ENCODE peak calls at places on chromosome 1, in ten cellular contexts. B is left colon; E is T47D; F is HEK293T; R is activated CD4-positive, CD25-positive, alpha-beta regulatory T cell; Y is posterior vena cava; T is stimulated activated CD4-positive, alpha-beta T cell treated with anti-CD3 and anti-CD28 coated beads, Interleukin-1b, Interleukin-23, amount 100 ng/mL, for 1 hour; N is glomerular endothelial cell; K is GM23248; W is heart right ventricle. M is an unnamed sample.

GRCh38 chr1:18922319-18922726 is 20.0 kb upstream of the ALDH4A1 start:
- DNase-seq in B (peak; percentile 76), E (peak; percentile 65), F (peak; percentile 67), R (no peak), Y (peak; percentile 93), T (no peak), N (no peak), K (peak; percentile 95), W (peak; percentile 92), M (peak; percentile 33)

GRCh38 chr1:46221749-46222148 is 18.6 kb downstream of the LURAP1 start:
- DNase-seq in B (peak; percentile 27), E (no peak), F (no peak), R (no peak), Y (peak; percentile 59), T (no peak), N (no peak), K (no peak), W (no peak), M (no peak)

GRCh38 chr1:226216056-226216455 is 7.4 kb upstream of the MIXL1 start:
- DNase-seq in B (no peak), E (no peak), F (no peak), R (no peak), Y (no peak), T (no peak), N (no peak), K (no peak), W (no peak), M (no peak)

GRCh38 chr1:184186167-184186566 is 134.6 kb downstream of the TSEN15 start:
- DNase-seq in B (no peak), E (peak; percentile 15), F (no peak), R (no peak), Y (no peak), T (no peak), N (no peak), K (no peak), W (no peak), M (no peak)

GRCh38 chr1:17370618-17371017 is 1.4 kb upstream of the PADI6 start:
- DNase-seq in B (no peak), E (peak; percentile 65), F (peak; percentile 36), R (no peak), Y (no peak), T (no peak), N (no peak), K (no peak), W (no peak), M (no peak)

GRCh38 chr1:204366759-204367158 is 7.0 kb upstream of the PLEKHA6 start:
- DNase-seq in B (no peak), E (peak; percentile 24), F (peak; percentile 57), R (no peak), Y (no peak), T (no peak), N (no peak), K (no peak), W (no peak), M (peak; percentile 81)

GRCh38 chr1:70353641-70354331 is 736 bp downstream of the ANKRD13C start:
- DNase-seq in B (no peak), E (peak; percentile 26), F (peak; percentile 47), R (peak; percentile 22), Y (peak; percentile 84), T (no peak), N (no peak), K (peak; percentile 84), W (no peak), M (no peak)

GRCh38 chr1:150227228-150227627 is 8.7 kb downstream of the ANP32E start:
- DNase-seq in B (no peak), E (no peak), F (no peak), R (no peak), Y (no peak), T (no peak), N (no peak), K (no peak), W (no peak), M (no peak)

GRCh38 chr1:115098979-115099692 is 9.8 kb upstream of the TSPAN2 start:
- DNase-seq in B (peak; percentile 80), E (peak; percentile 16), F (peak; percentile 48), R (peak; percentile 36), Y (no peak), T (peak; percentile 42), N (peak; percentile 34), K (peak; percentile 76), W (peak; percentile 38), M (no peak)

GRCh38 chr1:162670928-162671663 is 38.8 kb downstream of the DDR2 start:
- DNase-seq in B (no peak), E (no peak), F (no peak), R (no peak), Y (no peak), T (no peak), N (no peak), K (peak; percentile 95), W (no peak), M (no peak)

GRCh38 chr1:113912594-113913311 is 7.6 kb downstream of the DCLRE1B start:
- DNase-seq in B (no peak), E (no peak), F (no peak), R (no peak), Y (no peak), T (no peak), N (no peak), K (peak; percentile 67), W (peak; percentile 42), M (peak; percentile 67)

GRCh38 chr1:245201827-245202226 is 47.0 kb downstream of the KIF26B start:
- DNase-seq in B (no peak), E (no peak), F (no peak), R (no peak), Y (no peak), T (no peak), N (no peak), K (peak; percentile 52), W (no peak), M (no peak)

GRCh38 chr1:8016244-8017241 is 9.6 kb downstream of the ERRFI1 start:
- DNase-seq in B (no peak), E (no peak), F (no peak), R (no peak), Y (no peak), T (no peak), N (no peak), K (no peak), W (no peak), M (no peak)

GRCh38 chr1:20266141-20266540 is 24.5 kb upstream of the VWA5B1 start:
- DNase-seq in B (no peak), E (no peak), F (no peak), R (no peak), Y (no peak), T (no peak), N (no peak), K (peak; percentile 36), W (no peak), M (no peak)

GRCh38 chr1:155006601-155007101 is 4.0 kb downstream of the ZBTB7B start:
- DNase-seq in B (peak; percentile 47), E (peak; percentile 72), F (peak; percentile 59), R (no peak), Y (no peak), T (no peak), N (no peak), K (peak; percentile 62), W (no peak), M (peak; percentile 51)

GRCh38 chr1:84442256-84442655 is 36.8 kb upstream of the RPF1 start:
- DNase-seq in B (no peak), E (peak; percentile 72), F (peak; percentile 27), R (no peak), Y (no peak), T (no peak), N (peak; percentile 72), K (peak; percentile 93), W (peak; percentile 13), M (no peak)

GRCh38 chr1:118223426-118223825 is 38.4 kb upstream of the SPAG17 start:
- DNase-seq in B (no peak), E (peak; percentile 27), F (peak; percentile 38), R (no peak), Y (no peak), T (no peak), N (no peak), K (peak; percentile 52), W (peak; percentile 15), M (peak; percentile 69)

GRCh38 chr1:64469614-64469976 is 334 bp upstream of the CACHD1 start:
- DNase-seq in B (no peak), E (no peak), F (no peak), R (no peak), Y (no peak), T (no peak), N (no peak), K (peak; percentile 58), W (no peak), M (no peak)

GRCh38 chr1:39183503-39184353 is 20.8 kb upstream of the MACF1 start:
- DNase-seq in B (peak; percentile 78), E (peak; percentile 74), F (peak; percentile 63), R (peak; percentile 69), Y (no peak), T (peak; percentile 68), N (no peak), K (peak; percentile 83), W (peak; percentile 27), M (peak; percentile 66)

GRCh38 chr1:206757524-206758266 is 12.9 kb upstream of the IL19 start:
- DNase-seq in B (no peak), E (no peak), F (no peak), R (no peak), Y (no peak), T (no peak), N (no peak), K (no peak), W (no peak), M (no peak)

GRCh38 chr1:60886793-60887331 is 195.5 kb upstream of the NFIA start:
- DNase-seq in B (no peak), E (no peak), F (no peak), R (no peak), Y (no peak), T (no peak), N (no peak), K (no peak), W (no peak), M (no peak)

GRCh38 chr1:224052767-224053166 is 61.1 kb upstream of the FBXO28 start:
- DNase-seq in B (no peak), E (no peak), F (no peak), R (no peak), Y (no peak), T (no peak), N (no peak), K (peak; percentile 71), W (no peak), M (no peak)

GRCh38 chr1:247487057-247487456 is 29.2 kb upstream of the OR2B11 start:
- DNase-seq in B (no peak), E (peak; percentile 78), F (peak; percentile 34), R (no peak), Y (no peak), T (no peak), N (no peak), K (peak; percentile 66), W (no peak), M (peak; percentile 27)

GRCh38 chr1:2229032-2229920 is 1.2 kb downstream of the SKI start:
- DNase-seq in B (peak; percentile 76), E (peak; percentile 65), F (no peak), R (peak; percentile 48), Y (peak; percentile 90), T (no peak), N (no peak), K (peak; percentile 81), W (no peak), M (no peak)

GRCh38 chr1:46611691-46612221 is 4.9 kb downstream of the MOB3C start:
- DNase-seq in B (no peak), E (no peak), F (no peak), R (no peak), Y (no peak), T (no peak), N (no peak), K (peak; percentile 57), W (no peak), M (no peak)

GRCh38 chr1:239025223-239025622 is 361.1 kb upstream of the CHRM3 start:
- DNase-seq in B (no peak), E (no peak), F (no peak), R (no peak), Y (no peak), T (no peak), N (no peak), K (no peak), W (no peak), M (no peak)

GRCh38 chr1:64877151-64877550 is 89.2 kb downstream of the JAK1 start:
- DNase-seq in B (no peak), E (no peak), F (no peak), R (no peak), Y (no peak), T (no peak), N (no peak), K (no peak), W (no peak), M (no peak)

GRCh38 chr1:183432548-183432875 is 14.3 kb upstream of the NMNAT2 start:
- DNase-seq in B (no peak), E (no peak), F (no peak), R (no peak), Y (no peak), T (no peak), N (no peak), K (peak; percentile 7), W (no peak), M (no peak)

M was measured in WERI-Rb-1.